ENCODE peak calls at places on chromosome 13, in ten cellular contexts. F is fibroblast of pulmonary artery, T is fibroblast of lung, R is fibroblast of the aortic adventitia, U is H1, X is progenitor cell of endocrine pancreas, V is heart right ventricle, Y is cardiac muscle cell, W is lower leg skin, L is AG10803. A is an unnamed sample.

GRCh38 chr13:49587311-49587847 is 2.0 kb upstream of the RCBTB1 start:
- DNase-seq in X (no peak), Y (no peak), U (no peak), T (peak), W (no peak), R (peak), F (no peak), V (no peak), L (no peak), A (no peak)

GRCh38 chr13:39729161-39729560 is 73.7 kb downstream of the COG6 start:
- DNase-seq in W (no peak), T (peak), L (peak), V (no peak), X (no peak), U (no peak), F (peak), R (peak), Y (no peak), A (no peak)

GRCh38 chr13:44402902-44403719 is 29.5 kb downstream of the SERP2 start:
- DNase-seq in W (no peak), U (no peak), Y (no peak), R (no peak), X (no peak), F (no peak), L (no peak), V (no peak), T (no peak), A (no peak)

GRCh38 chr13:26254583-26255102 is 714 bp downstream of the CDK8 start:
- DNase-seq in F (peak), X (peak), R (peak), Y (peak), W (peak), U (peak), L (peak), T (peak), V (peak), A (no peak)

GRCh38 chr13:33744589-33745369 is 73.2 kb upstream of the RFC3 start:
- DNase-seq in U (no peak), T (peak), X (no peak), R (peak), V (no peak), F (peak), Y (no peak), L (peak), W (no peak), A (no peak)

GRCh38 chr13:46613409-46614049 is 60.6 kb downstream of the LRCH1 start:
- DNase-seq in F (no peak), W (no peak), R (no peak), L (no peak), V (no peak), U (no peak), T (no peak), Y (no peak), X (no peak), A (no peak)

GRCh38 chr13:79044415-79044814 is 361.6 kb downstream of the RBM26 start:
- DNase-seq in T (no peak), X (no peak), Y (no peak), V (no peak), W (no peak), R (no peak), F (no peak), U (no peak), L (no peak), A (no peak)

GRCh38 chr13:82330499-82330898 is 1551.8 kb downstream of the SLITRK1 start:
- DNase-seq in U (no peak), R (peak), W (no peak), L (no peak), X (no peak), T (no peak), F (peak), Y (no peak), V (no peak), A (no peak)

GRCh38 chr13:113584870-113585671 is 518 bp downstream of the TFDP1 start:
- DNase-seq in L (no peak), V (no peak), R (no peak), Y (peak), F (no peak), W (peak), X (no peak), U (peak), T (no peak), A (peak)
- TF ChIP-seq CTCF in L (no peak), V (no peak), R (no peak), Y (no peak), F (no peak), W (no peak), X (no peak), U (no peak), T (no peak), A (no peak)

DNA sequence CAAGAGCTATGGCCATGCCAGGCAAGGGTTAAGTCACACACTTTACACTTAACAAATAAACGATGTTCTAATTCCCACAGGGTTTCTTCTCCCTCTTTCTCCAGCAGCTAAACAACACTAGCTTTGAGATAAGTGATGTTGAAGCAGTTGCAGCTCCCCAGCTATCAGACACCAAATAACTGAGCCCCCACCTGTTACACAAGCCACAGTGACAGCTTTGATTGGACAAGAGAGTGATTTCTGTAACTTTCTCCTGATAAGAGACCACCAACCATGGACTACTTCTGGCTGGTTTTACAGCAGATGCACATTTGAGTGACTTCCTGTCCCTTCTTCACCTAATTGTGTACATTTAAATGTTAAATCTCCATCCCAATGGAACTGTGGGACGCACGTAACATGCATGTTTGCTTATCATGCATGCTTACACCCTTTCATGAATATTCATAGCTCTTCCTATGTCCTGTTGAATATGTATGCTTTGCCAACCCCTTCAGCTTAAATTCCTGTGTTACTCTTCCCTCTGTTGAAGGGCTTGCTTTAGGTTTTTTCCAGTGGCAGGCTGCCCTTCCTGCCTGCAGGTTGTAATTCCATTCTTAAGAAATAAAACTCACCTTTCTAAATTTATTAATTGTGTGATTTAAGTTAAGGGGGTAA is 6.1 kb upstream of the TNFSF11 start:
- DNase-seq in T (no peak), W (no peak), U (no peak), Y (no peak), X (no peak), R (no peak), V (no peak), F (no peak), L (no peak), A (no peak)
- TF ChIP-seq CTCF in T (no peak), W (no peak), U (no peak), Y (no peak), X (no peak), R (no peak), V (no peak), F (no peak), L (no peak), A (no peak)

GRCh38 chr13:21338156-21338555 is 120.9 kb downstream of the ZDHHC20 start:
- DNase-seq in L (no peak), F (no peak), X (no peak), Y (no peak), V (no peak), U (no peak), T (no peak), W (peak), R (no peak), A (no peak)
- TF ChIP-seq CTCF in L (peak), F (no peak), X (no peak), Y (no peak), V (no peak), U (peak), T (no peak), W (no peak), R (no peak), A (no peak)

GRCh38 chr13:97751477-97751876 is 202.0 kb upstream of the IPO5 start:
- DNase-seq in W (no peak), V (no peak), T (no peak), Y (no peak), F (no peak), L (no peak), R (no peak), X (no peak), U (no peak), A (no peak)

GRCh38 chr13:97753269-97753668 is 200.2 kb upstream of the IPO5 start:
- DNase-seq in U (no peak), F (no peak), X (no peak), V (no peak), R (no peak), L (no peak), W (no peak), Y (no peak), T (no peak), A (no peak)

GRCh38 chr13:97758317-97758716 is 195.2 kb upstream of the IPO5 start:
- DNase-seq in F (peak), T (no peak), R (peak), U (no peak), X (no peak), Y (no peak), L (no peak), V (peak), W (no peak), A (no peak)

GRCh38 chr13:97757807-97758206 is 195.7 kb upstream of the IPO5 start:
- DNase-seq in T (no peak), F (peak), U (no peak), V (no peak), Y (no peak), L (no peak), W (no peak), X (no peak), R (peak), A (no peak)

DNA sequence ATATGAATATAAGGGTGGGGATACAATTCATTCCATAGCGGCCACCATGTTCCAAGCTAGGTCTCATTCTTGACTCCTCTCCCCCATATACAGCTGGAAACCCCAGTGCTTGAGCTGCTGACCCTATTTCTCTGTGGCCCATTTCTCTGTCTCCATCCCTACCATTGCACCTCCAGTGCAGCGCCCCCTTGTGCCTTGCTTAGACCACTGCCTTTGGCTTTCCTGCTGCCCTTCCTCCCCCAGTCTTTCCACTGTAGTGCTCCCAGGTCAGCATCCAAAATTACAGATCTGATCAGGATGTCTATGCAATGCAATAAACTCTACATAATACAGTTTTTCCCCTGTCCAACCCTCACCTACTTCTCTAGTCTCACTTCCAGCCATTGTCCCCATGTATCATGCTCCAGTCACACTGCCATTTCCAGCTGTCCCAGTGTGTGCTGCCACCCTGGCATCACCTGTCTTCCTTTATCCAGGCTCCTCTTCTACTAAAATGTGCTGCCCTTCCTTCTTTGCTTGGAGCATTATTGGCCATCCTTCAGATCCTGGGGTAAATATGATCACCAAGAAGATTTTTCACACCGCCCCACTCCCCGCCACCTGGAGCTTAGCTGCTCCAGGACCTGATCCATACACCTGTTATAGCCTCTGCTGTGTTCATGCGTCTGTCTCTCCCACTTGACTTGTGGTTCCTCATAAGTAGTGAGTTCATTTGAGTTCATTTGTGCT is 199.4 kb upstream of the IPO5 start:
- DNase-seq in F (no peak), T (no peak), X (no peak), V (no peak), U (peak), Y (no peak), L (no peak), R (no peak), W (no peak), A (no peak)
- TF ChIP-seq CTCF in F (no peak), T (no peak), X (no peak), V (no peak), U (peak), Y (no peak), L (no peak), R (no peak), W (no peak), A (peak)

GRCh38 chr13:28138012-28138755 is at the start of gene PAN3:
- DNase-seq in W (peak), L (peak), Y (peak), V (peak), F (peak), T (peak), U (peak), X (peak), R (peak), A (peak)
- TF ChIP-seq CTCF in W (no peak), L (no peak), Y (peak), V (peak), F (peak), T (peak), U (no peak), X (peak), R (no peak), A (no peak)